ENCODE peak calls at places on chromosome 20, in nine cellular contexts. V is upper lobe of right lung; J is OCI-LY7; U is pancreas; D is psoas muscle; O is neuronal stem cell; P is RWPE2; E is gastrocnemius medialis; T is CD8-positive, alpha-beta memory T cell. S is an unnamed sample. For H3K9me3, the result is how much of the 10 kb centered on the place peaks cover.

GRCh38 chr20:23201658-23202057 is 115.5 kb upstream of the CD93 start:
- DNase-seq in U (no peak), O (no peak), D (no peak), J (no peak), E (no peak), T (no peak), P (no peak), V (no peak), S (no peak)

GRCh38 chr20:19211661-19212523 is 550 bp upstream of the SLC24A3 start:
- DNase-seq in J (no peak), U (peak), D (peak), O (peak), P (no peak), T (no peak), V (peak), E (no peak), S (peak)

GRCh38 chr20:20546402-20546801 is 166.0 kb downstream of the RALGAPA2 start:
- DNase-seq in D (no peak), U (no peak), J (no peak), E (peak), V (no peak), O (no peak), P (no peak), T (no peak), S (no peak)

GRCh38 chr20:35146299-35146921 is 726 bp downstream of the EDEM2 start:
- DNase-seq in O (no peak), V (peak), D (no peak), J (peak), E (no peak), P (peak), T (peak), U (peak), S (no peak)

GRCh38 chr20:41228858-41229257 is 88.7 kb downstream of the ZHX3 start:
- DNase-seq in O (no peak), P (no peak), D (no peak), T (no peak), E (no peak), U (no peak), V (no peak), J (no peak), S (peak)

GRCh38 chr20:54475334-54476287 is at the start of gene DOK5:
- DNase-seq in E (peak), T (no peak), V (no peak), D (peak), O (no peak), U (peak), J (no peak), P (no peak), S (peak)

GRCh38 chr20:52924411-52925271 is 47.5 kb upstream of the TSHZ2 start:
- DNase-seq in O (no peak), V (no peak), U (no peak), P (no peak), J (no peak), D (no peak), T (no peak), E (no peak), S (peak)

GRCh38 chr20:32607727-32608663 is 22.9 kb upstream of the NOL4L start:
- DNase-seq in P (peak), E (no peak), T (no peak), J (no peak), O (no peak), U (no peak), V (no peak), D (no peak), S (no peak)

GRCh38 chr20:63317601-63318291 is 24.8 kb downstream of the COL20A1 start:
- DNase-seq in O (no peak), D (peak), J (no peak), P (peak), U (peak), V (peak), T (no peak), E (no peak), S (no peak)

GRCh38 chr20:41623625-41624024 is 5.4 kb upstream of the CHD6 start:
- DNase-seq in J (no peak), O (no peak), U (no peak), P (no peak), T (no peak), D (no peak), E (no peak), V (no peak), S (no peak)

GRCh38 chr20:16732506-16733152 is 2.8 kb downstream of the SNRPB2 start:
- DNase-seq in E (no peak), J (no peak), U (no peak), T (peak), O (no peak), P (no peak), D (no peak), V (no peak), S (no peak)

GRCh38 chr20:19784511-19785172 is 26.6 kb downstream of the RIN2 start:
- DNase-seq in V (peak), E (peak), T (no peak), P (peak), O (peak), D (peak), J (peak), U (no peak), S (peak)

GRCh38 chr20:40741507-40742106 is 52.6 kb upstream of the MAFB start:
- DNase-seq in O (peak), J (peak), P (peak), U (no peak), D (peak), E (no peak), T (peak), V (no peak), S (peak)

GRCh38 chr20:37071481-37071911 is 24.3 kb downstream of the RBL1 start:
- DNase-seq in V (no peak), U (no peak), P (peak), T (no peak), O (no peak), E (no peak), D (no peak), J (no peak), S (no peak)

GRCh38 chr20:41670631-41671030 is 52.5 kb upstream of the CHD6 start:
- DNase-seq in P (no peak), V (no peak), E (no peak), D (no peak), T (no peak), J (no peak), U (no peak), O (no peak), S (no peak)

GRCh38 chr20:7798176-7798575 is 142.1 kb downstream of the HAO1 start:
- DNase-seq in T (no peak), O (no peak), J (no peak), D (no peak), E (no peak), U (no peak), V (no peak), P (no peak), S (peak)

GRCh38 chr20:32664352-32665159 is 9.2 kb downstream of the C20orf203 start:
- DNase-seq in T (no peak), P (peak), V (no peak), U (no peak), E (no peak), J (no peak), O (no peak), D (no peak), S (no peak)

GRCh38 chr20:63280929-63281545 is 8.4 kb downstream of the ARFGAP1 start:
- DNase-seq in D (peak), O (no peak), V (no peak), P (peak), J (no peak), E (no peak), U (peak), T (no peak), S (no peak)

GRCh38 chr20:22619272-22619671 is 34.9 kb upstream of the FOXA2 start:
- DNase-seq in D (no peak), T (no peak), E (no peak), P (no peak), J (no peak), O (no peak), V (no peak), U (no peak), S (no peak)

GRCh38 chr20:47038581-47039560 is 144.2 kb downstream of the EYA2 start:
- DNase-seq in D (peak), J (no peak), U (no peak), V (no peak), T (no peak), O (no peak), P (no peak), E (no peak), S (peak)

GRCh38 chr20:44698351-44698750 is 16.8 kb upstream of the CCN5 start:
- DNase-seq in D (no peak), V (no peak), T (no peak), P (peak), U (no peak), O (no peak), E (no peak), J (no peak), S (no peak)

GRCh38 chr20:59721386-59721785 is 117.0 kb downstream of the PHACTR3 start:
- DNase-seq in J (no peak), U (no peak), T (no peak), V (no peak), D (no peak), E (no peak), O (no peak), P (no peak), S (no peak)

GRCh38 chr20:56217820-56218219 is 30.7 kb upstream of the MC3R start:
- DNase-seq in V (no peak), U (no peak), J (no peak), D (no peak), E (no peak), P (no peak), O (no peak), T (no peak), S (no peak)

GRCh38 chr20:56212071-56212470 is 36.5 kb upstream of the MC3R start:
- DNase-seq in T (no peak), U (no peak), V (no peak), O (no peak), P (no peak), E (no peak), J (no peak), D (no peak), S (no peak)

GRCh38 chr20:56211051-56211450 is 37.5 kb upstream of the MC3R start:
- DNase-seq in O (no peak), P (no peak), V (no peak), E (no peak), J (no peak), T (no peak), U (no peak), D (no peak), S (no peak)

DNA sequence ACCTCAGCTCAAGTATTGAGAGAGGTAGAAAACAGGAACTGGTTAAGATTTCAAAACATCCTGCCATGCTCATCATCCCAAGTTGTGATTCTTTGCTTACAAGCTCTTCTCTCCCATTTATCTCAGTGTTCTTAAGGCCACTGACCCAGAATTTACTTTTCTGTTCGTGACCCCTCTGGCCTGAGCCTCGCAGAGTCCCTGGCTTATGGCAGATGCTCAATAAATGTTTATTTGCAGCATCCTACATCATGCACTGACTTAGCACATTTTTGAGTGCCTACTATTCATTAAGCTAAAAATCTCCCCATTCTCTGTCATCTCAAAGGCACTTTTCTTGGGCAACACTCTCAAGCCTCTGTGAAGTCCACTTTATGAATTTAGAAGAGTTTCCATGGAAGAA is 33.4 kb upstream of the MC3R start:
- DNase-seq in D (no peak), T (no peak), P (no peak), E (no peak), V (no peak), O (no peak), J (no peak), U (no peak), S (no peak)
- H3K9me3 ChIP-seq in D (under half), T (under half), P (under half), E (under half), V (under half), O (under half), J (under half), U (under half), S (under half)

GRCh38 chr20:58531657-58532056 is 16.5 kb upstream of the APCDD1L start:
- DNase-seq in U (no peak), E (no peak), T (no peak), P (no peak), J (no peak), V (no peak), D (no peak), O (no peak), S (no peak)

GRCh38 chr20:58526411-58526810 is 11.2 kb upstream of the APCDD1L start:
- DNase-seq in P (no peak), J (no peak), D (no peak), U (no peak), O (no peak), T (no peak), E (no peak), V (no peak), S (no peak)

GRCh38 chr20:58531063-58531462 is 15.9 kb upstream of the APCDD1L start:
- DNase-seq in O (no peak), T (no peak), E (no peak), V (no peak), D (no peak), U (no peak), P (no peak), J (no peak), S (no peak)

GRCh38 chr20:58524814-58525213 is 9.6 kb upstream of the APCDD1L start:
- DNase-seq in P (peak), O (no peak), T (no peak), V (no peak), J (no peak), E (no peak), U (no peak), D (no peak), S (no peak)

DNA sequence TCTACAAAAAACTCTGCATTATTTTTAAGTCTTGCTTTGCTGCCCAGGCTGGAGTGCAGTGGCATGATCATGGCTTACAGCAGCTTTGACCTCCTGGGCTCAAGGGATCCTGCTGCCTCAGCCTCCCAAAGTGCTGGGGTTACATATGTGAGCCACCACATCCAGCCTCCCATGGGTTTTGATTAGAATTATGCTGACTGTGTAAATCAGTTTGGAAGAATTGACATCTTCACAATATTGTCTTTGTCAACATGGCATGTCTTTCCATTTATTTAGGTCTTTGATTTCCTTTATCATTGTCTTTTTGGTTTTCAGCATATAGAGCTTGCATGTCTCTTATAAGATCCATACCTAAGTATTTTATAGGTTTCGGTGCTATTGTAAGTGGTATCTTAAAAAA is 13.2 kb upstream of the APCDD1L start:
- DNase-seq in D (no peak), E (no peak), T (no peak), O (no peak), U (no peak), P (peak), J (no peak), V (no peak), S (no peak)
- H3K9me3 ChIP-seq in D (under half), E (under half), T (under half), O (under half), U (under half), P (under half), J (under half), V (under half), S (under half)

DNA sequence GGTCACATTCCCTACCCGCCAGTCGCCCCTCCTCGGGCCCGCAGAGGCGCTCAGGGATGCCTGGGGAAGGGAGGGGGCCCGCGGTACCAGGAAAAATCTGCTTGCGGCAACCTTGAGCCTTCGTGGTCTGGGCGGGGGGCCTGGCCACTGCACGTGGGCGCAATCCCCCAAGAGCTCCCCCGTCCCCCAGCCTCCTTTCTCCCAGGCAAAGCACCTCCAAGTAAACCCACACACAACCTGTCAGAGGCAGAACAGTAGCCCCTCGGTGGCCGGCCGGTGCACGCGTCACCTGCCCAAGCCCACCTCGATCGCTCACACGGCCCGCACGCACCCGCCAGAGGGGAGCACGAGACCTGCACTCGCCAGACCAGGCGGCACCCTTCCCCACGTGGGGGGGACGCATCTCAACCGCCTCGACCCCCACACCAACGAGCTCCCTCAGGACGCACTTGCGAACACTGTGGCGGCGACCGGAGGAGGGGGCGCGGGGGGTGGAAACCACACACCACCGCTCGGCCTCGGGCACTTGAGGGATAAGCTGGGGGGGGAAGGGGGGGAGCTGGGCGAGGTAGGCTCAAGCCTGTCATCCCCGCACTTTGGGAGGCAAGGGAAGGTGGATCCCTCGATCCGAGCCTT is 1955.7 kb upstream of the DEFB115 start:
- DNase-seq in E (no peak), P (peak), U (peak), V (peak), J (no peak), D (no peak), T (no peak), O (no peak), S (no peak)
- H3K9me3 ChIP-seq in E (under half), P (under half), U (under half), V (under half), J (under half), D (under half), T (under half), O (under half), S (under half)

DNA sequence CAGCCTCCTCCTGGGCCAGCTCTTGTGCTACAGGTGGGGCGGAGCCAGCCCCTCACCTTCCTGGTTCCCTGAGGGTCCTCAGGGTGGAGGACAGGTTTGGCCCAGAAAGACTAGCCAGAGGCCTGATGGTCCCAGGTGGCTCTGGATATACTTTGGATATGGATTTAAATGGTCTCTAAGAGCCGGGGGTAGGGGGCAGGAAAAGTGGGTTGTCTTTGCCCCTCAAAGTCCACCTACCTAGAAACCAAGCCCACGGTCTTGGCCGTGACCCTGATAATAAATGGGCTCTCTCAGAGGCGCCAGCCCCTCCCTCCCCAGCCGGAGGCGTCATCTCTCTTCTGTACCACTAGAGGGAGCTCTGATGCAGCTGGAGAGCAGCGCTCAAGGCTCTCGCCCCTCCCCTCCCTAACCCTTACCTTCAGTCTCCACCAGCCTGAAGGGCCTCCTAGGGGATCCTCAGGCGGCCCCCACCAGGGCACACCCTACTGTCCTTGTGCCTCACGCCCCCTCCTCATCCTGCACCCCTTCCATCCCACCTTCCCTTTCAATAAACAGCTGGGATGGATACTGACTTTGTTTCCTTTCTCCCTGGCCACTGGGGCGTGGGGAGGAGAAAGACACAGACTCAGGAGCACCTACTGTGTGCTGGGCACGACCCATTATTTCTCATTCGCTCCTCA is 7.5 kb downstream of the NRSN2 start:
- DNase-seq in U (peak), D (peak), P (no peak), J (peak), O (peak), E (peak), V (peak), T (peak), S (peak)
- H3K9me3 ChIP-seq in U (under half), D (under half), P (under half), J (under half), O (under half), E (under half), V (under half), T (under half), S (under half)

GRCh38 chr20:31278178-31278577 is 20.7 kb downstream of the DEFB115 start:
- DNase-seq in E (no peak), J (no peak), U (no peak), T (no peak), P (no peak), O (no peak), D (no peak), V (no peak), S (no peak)
- H3K9me3 ChIP-seq in E (under half), J (under half), U (under half), T (under half), P (under half), O (under half), D (under half), V (under half), S (under half)

DNA sequence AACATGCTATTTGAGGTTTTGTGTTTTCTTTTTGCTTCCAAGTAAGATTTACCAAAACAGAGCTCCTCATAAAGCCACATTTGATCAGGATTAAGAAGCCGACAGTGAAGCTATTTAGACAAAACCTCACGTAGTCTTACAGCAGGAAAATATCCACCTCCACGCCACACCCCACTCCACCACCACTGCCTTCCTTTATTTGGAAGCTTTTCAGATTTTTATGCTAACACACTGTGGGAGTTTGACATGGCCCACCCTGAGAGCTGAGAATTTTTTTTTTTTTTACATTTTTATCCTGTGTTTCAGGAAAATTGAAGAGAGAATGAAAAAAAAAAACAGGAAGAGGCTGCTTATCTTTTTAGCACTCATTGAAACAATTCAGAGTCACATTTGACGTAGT is 104.8 kb upstream of the MC3R start:
- DNase-seq in J (no peak), V (no peak), U (no peak), O (no peak), D (no peak), T (no peak), E (no peak), P (no peak), S (no peak)
- H3K9me3 ChIP-seq in J (under half), V (under half), U (under half), O (under half), D (under half), T (under half), E (under half), P (under half), S (under half)

GRCh38 chr20:51301026-51301425 is 241.5 kb downstream of the NFATC2 start:
- DNase-seq in V (no peak), T (no peak), E (no peak), U (no peak), D (no peak), P (no peak), J (no peak), O (no peak), S (no peak)
- H3K9me3 ChIP-seq in V (under half), T (under half), E (under half), U (under half), D (under half), P (under half), J (under half), O (under half), S (under half)

S was measured in cardiac muscle cell.